ENCODE peak calls at places on chromosomes 5 and 9, in seven cellular contexts. One of them, this sample, is unnamed.

GRCh38 chr5:141691867-141692532 is 10.0 kb upstream of the ARAP3 start:
- DNase-seq in fibroblast of villous mesenchyme: peak
- DNase-seq in CD8-positive, alpha-beta T cell: peak
- DNase-seq in stomach: peak
- DNase-seq in GM06990: peak
- DNase-seq in type B pancreatic cell: peak
- DNase-seq in adrenal gland: peak
- DNase-seq in this sample: peak

GRCh38 chr9:16611969-16612368 is 258.5 kb downstream of the BNC2 start:
- DNase-seq in fibroblast of villous mesenchyme: peak
- DNase-seq in GM06990: no peak
- DNase-seq in type B pancreatic cell: no peak
- DNase-seq in adrenal gland: no peak
- DNase-seq in stomach: no peak
- DNase-seq in CD8-positive, alpha-beta T cell: no peak
- DNase-seq in this sample: no peak

GRCh38 chr9:15317836-15318235 is 10.8 kb upstream of the TTC39B start:
- DNase-seq in GM06990: no peak
- DNase-seq in adrenal gland: peak
- DNase-seq in fibroblast of villous mesenchyme: peak
- DNase-seq in CD8-positive, alpha-beta T cell: no peak
- DNase-seq in type B pancreatic cell: no peak
- DNase-seq in stomach: no peak
- DNase-seq in this sample: no peak

GRCh38 chr5:118637947-118638670 is 350.2 kb downstream of the DTWD2 start:
- DNase-seq in adrenal gland: no peak
- DNase-seq in fibroblast of villous mesenchyme: no peak
- DNase-seq in GM06990: no peak
- DNase-seq in CD8-positive, alpha-beta T cell: no peak
- DNase-seq in stomach: peak
- DNase-seq in type B pancreatic cell: no peak
- DNase-seq in this sample: no peak

GRCh38 chr5:31196309-31196708 is 2.8 kb downstream of the CDH6 start:
- DNase-seq in stomach: no peak
- DNase-seq in adrenal gland: no peak
- DNase-seq in GM06990: no peak
- DNase-seq in CD8-positive, alpha-beta T cell: no peak
- DNase-seq in fibroblast of villous mesenchyme: no peak
- DNase-seq in type B pancreatic cell: no peak
- DNase-seq in this sample: no peak

GRCh38 chr5:60077292-60077691 is 183.8 kb upstream of the PDE4D start:
- DNase-seq in stomach: no peak
- DNase-seq in GM06990: no peak
- DNase-seq in adrenal gland: no peak
- DNase-seq in fibroblast of villous mesenchyme: no peak
- DNase-seq in type B pancreatic cell: peak
- DNase-seq in CD8-positive, alpha-beta T cell: no peak
- DNase-seq in this sample: no peak

GRCh38 chr5:658103-658502 is 35.0 kb downstream of the TPPP start:
- DNase-seq in type B pancreatic cell: no peak
- DNase-seq in fibroblast of villous mesenchyme: no peak
- DNase-seq in CD8-positive, alpha-beta T cell: no peak
- DNase-seq in GM06990: no peak
- DNase-seq in stomach: no peak
- DNase-seq in adrenal gland: no peak
- DNase-seq in this sample: no peak

GRCh38 chr5:111697215-111697614 is 59.8 kb downstream of the NREP start:
- DNase-seq in stomach: no peak
- DNase-seq in GM06990: no peak
- DNase-seq in CD8-positive, alpha-beta T cell: no peak
- DNase-seq in type B pancreatic cell: no peak
- DNase-seq in adrenal gland: no peak
- DNase-seq in fibroblast of villous mesenchyme: no peak
- DNase-seq in this sample: no peak

GRCh38 chr9:124721109-124721850 is 49.8 kb downstream of the NR6A1 start:
- DNase-seq in adrenal gland: no peak
- DNase-seq in stomach: no peak
- DNase-seq in CD8-positive, alpha-beta T cell: no peak
- DNase-seq in type B pancreatic cell: no peak
- DNase-seq in GM06990: no peak
- DNase-seq in fibroblast of villous mesenchyme: peak
- DNase-seq in this sample: no peak

GRCh38 chr9:109997682-109998081 is 210.3 kb downstream of the C9orf152 start:
- DNase-seq in CD8-positive, alpha-beta T cell: no peak
- DNase-seq in stomach: no peak
- DNase-seq in type B pancreatic cell: no peak
- DNase-seq in fibroblast of villous mesenchyme: no peak
- DNase-seq in adrenal gland: peak
- DNase-seq in GM06990: no peak
- DNase-seq in this sample: no peak

GRCh38 chr9:77935974-77936373 is 95.6 kb downstream of the GNAQ start:
- DNase-seq in fibroblast of villous mesenchyme: no peak
- DNase-seq in CD8-positive, alpha-beta T cell: no peak
- DNase-seq in type B pancreatic cell: no peak
- DNase-seq in adrenal gland: no peak
- DNase-seq in GM06990: no peak
- DNase-seq in stomach: no peak
- DNase-seq in this sample: no peak

GRCh38 chr5:60243713-60244112 is 350.2 kb upstream of the PDE4D start:
- DNase-seq in fibroblast of villous mesenchyme: no peak
- DNase-seq in type B pancreatic cell: no peak
- DNase-seq in adrenal gland: no peak
- DNase-seq in stomach: no peak
- DNase-seq in CD8-positive, alpha-beta T cell: no peak
- DNase-seq in GM06990: no peak
- DNase-seq in this sample: no peak

GRCh38 chr5:60386398-60386797 is 313.6 kb downstream of the DEPDC1B start:
- DNase-seq in type B pancreatic cell: no peak
- DNase-seq in adrenal gland: no peak
- DNase-seq in fibroblast of villous mesenchyme: no peak
- DNase-seq in CD8-positive, alpha-beta T cell: no peak
- DNase-seq in stomach: no peak
- DNase-seq in GM06990: no peak
- DNase-seq in this sample: no peak

GRCh38 chr5:669111-669841 is 23.9 kb downstream of the TPPP start:
- DNase-seq in adrenal gland: no peak
- DNase-seq in CD8-positive, alpha-beta T cell: no peak
- DNase-seq in GM06990: no peak
- DNase-seq in fibroblast of villous mesenchyme: peak
- DNase-seq in stomach: peak
- DNase-seq in type B pancreatic cell: peak
- DNase-seq in this sample: no peak

GRCh38 chr9:131227112-131228058 is 48.9 kb downstream of the FAM78A start:
- DNase-seq in stomach: peak
- DNase-seq in fibroblast of villous mesenchyme: peak
- DNase-seq in GM06990: no peak
- DNase-seq in adrenal gland: peak
- DNase-seq in CD8-positive, alpha-beta T cell: no peak
- DNase-seq in type B pancreatic cell: no peak
- DNase-seq in this sample: no peak

GRCh38 chr5:31186672-31187267 is 6.7 kb upstream of the CDH6 start:
- DNase-seq in CD8-positive, alpha-beta T cell: no peak
- DNase-seq in adrenal gland: no peak
- DNase-seq in stomach: no peak
- DNase-seq in type B pancreatic cell: no peak
- DNase-seq in fibroblast of villous mesenchyme: peak
- DNase-seq in GM06990: no peak
- DNase-seq in this sample: no peak

GRCh38 chr9:80796662-80797426 is 892.5 kb downstream of the TLE1 start:
- DNase-seq in GM06990: no peak
- DNase-seq in CD8-positive, alpha-beta T cell: no peak
- DNase-seq in type B pancreatic cell: no peak
- DNase-seq in stomach: no peak
- DNase-seq in fibroblast of villous mesenchyme: peak
- DNase-seq in adrenal gland: no peak
- DNase-seq in this sample: no peak

GRCh38 chr5:56550227-56550626 is 265.1 kb upstream of the MAP3K1 start:
- DNase-seq in type B pancreatic cell: no peak
- DNase-seq in fibroblast of villous mesenchyme: no peak
- DNase-seq in CD8-positive, alpha-beta T cell: no peak
- DNase-seq in stomach: no peak
- DNase-seq in GM06990: no peak
- DNase-seq in adrenal gland: no peak
- DNase-seq in this sample: no peak

GRCh38 chr5:122182491-122182921 is 53.2 kb downstream of the ZNF474 start:
- DNase-seq in adrenal gland: peak
- DNase-seq in CD8-positive, alpha-beta T cell: no peak
- DNase-seq in stomach: peak
- DNase-seq in GM06990: no peak
- DNase-seq in fibroblast of villous mesenchyme: peak
- DNase-seq in type B pancreatic cell: no peak
- DNase-seq in this sample: no peak

GRCh38 chr9:134224827-134225154 is 60.4 kb upstream of the RNU6ATAC start:
- DNase-seq in fibroblast of villous mesenchyme: no peak
- DNase-seq in stomach: no peak
- DNase-seq in type B pancreatic cell: no peak
- DNase-seq in GM06990: no peak
- DNase-seq in CD8-positive, alpha-beta T cell: no peak
- DNase-seq in adrenal gland: no peak
- DNase-seq in this sample: no peak

GRCh38 chr9:36815566-36816348 is 218.3 kb downstream of the PAX5 start:
- DNase-seq in stomach: no peak
- DNase-seq in adrenal gland: no peak
- DNase-seq in GM06990: no peak
- DNase-seq in fibroblast of villous mesenchyme: no peak
- DNase-seq in CD8-positive, alpha-beta T cell: no peak
- DNase-seq in type B pancreatic cell: no peak
- DNase-seq in this sample: no peak

GRCh38 chr5:79297661-79298060 is 61.7 kb downstream of the JMY start:
- DNase-seq in GM06990: no peak
- DNase-seq in adrenal gland: no peak
- DNase-seq in stomach: no peak
- DNase-seq in CD8-positive, alpha-beta T cell: no peak
- DNase-seq in fibroblast of villous mesenchyme: no peak
- DNase-seq in type B pancreatic cell: no peak
- DNase-seq in this sample: no peak

GRCh38 chr9:115134941-115135340 is 17.0 kb upstream of the TNC start:
- DNase-seq in fibroblast of villous mesenchyme: no peak
- DNase-seq in stomach: no peak
- DNase-seq in adrenal gland: no peak
- DNase-seq in CD8-positive, alpha-beta T cell: no peak
- DNase-seq in GM06990: no peak
- DNase-seq in type B pancreatic cell: no peak
- DNase-seq in this sample: no peak

GRCh38 chr9:132798817-132799790 is 79.0 kb downstream of the AK8 start:
- DNase-seq in adrenal gland: peak
- DNase-seq in GM06990: no peak
- DNase-seq in type B pancreatic cell: no peak
- DNase-seq in stomach: peak
- DNase-seq in fibroblast of villous mesenchyme: peak
- DNase-seq in CD8-positive, alpha-beta T cell: no peak
- DNase-seq in this sample: no peak
- TF ChIP-seq CTCF in adrenal gland: peak
- TF ChIP-seq CTCF in GM06990: peak
- TF ChIP-seq CTCF in type B pancreatic cell: no peak
- TF ChIP-seq CTCF in stomach: peak
- TF ChIP-seq CTCF in fibroblast of villous mesenchyme: peak
- TF ChIP-seq CTCF in CD8-positive, alpha-beta T cell: no peak
- TF ChIP-seq CTCF in this sample: no peak

GRCh38 chr5:154333016-154333415 is 112.8 kb upstream of the SAP30L start:
- DNase-seq in stomach: no peak
- DNase-seq in adrenal gland: no peak
- DNase-seq in GM06990: no peak
- DNase-seq in type B pancreatic cell: no peak
- DNase-seq in fibroblast of villous mesenchyme: no peak
- DNase-seq in CD8-positive, alpha-beta T cell: no peak
- DNase-seq in this sample: no peak
- TF ChIP-seq CTCF in stomach: no peak
- TF ChIP-seq CTCF in adrenal gland: no peak
- TF ChIP-seq CTCF in GM06990: no peak
- TF ChIP-seq CTCF in type B pancreatic cell: no peak
- TF ChIP-seq CTCF in fibroblast of villous mesenchyme: no peak
- TF ChIP-seq CTCF in CD8-positive, alpha-beta T cell: no peak
- TF ChIP-seq CTCF in this sample: no peak

GRCh38 chr9:84404095-84404686 is 63.6 kb upstream of the SLC28A3 start:
- DNase-seq in fibroblast of villous mesenchyme: no peak
- DNase-seq in GM06990: no peak
- DNase-seq in CD8-positive, alpha-beta T cell: no peak
- DNase-seq in adrenal gland: no peak
- DNase-seq in stomach: no peak
- DNase-seq in type B pancreatic cell: no peak
- DNase-seq in this sample: no peak
- TF ChIP-seq CTCF in fibroblast of villous mesenchyme: peak
- TF ChIP-seq CTCF in GM06990: peak
- TF ChIP-seq CTCF in CD8-positive, alpha-beta T cell: no peak
- TF ChIP-seq CTCF in adrenal gland: peak
- TF ChIP-seq CTCF in stomach: no peak
- TF ChIP-seq CTCF in type B pancreatic cell: peak
- TF ChIP-seq CTCF in this sample: peak

DNA sequence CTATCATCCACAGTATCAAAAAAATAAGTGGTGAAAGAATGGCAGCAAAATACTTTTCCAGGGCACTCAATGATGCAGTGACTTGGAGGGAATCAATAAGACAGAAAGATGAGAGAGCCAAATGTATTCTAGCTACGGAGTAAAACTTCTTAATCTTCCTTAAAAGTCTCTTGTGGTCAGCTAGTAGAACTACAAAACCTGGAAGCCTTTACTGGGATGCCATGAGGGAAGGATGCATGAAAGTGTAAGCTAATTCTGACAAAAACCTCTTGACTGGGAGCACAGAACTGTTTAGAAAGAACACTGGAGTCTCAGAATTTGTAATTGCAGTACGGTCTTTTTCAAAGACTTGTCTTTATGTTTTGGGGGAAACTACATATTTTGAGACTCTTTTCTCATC is 432.8 kb upstream of the PTPRD start:
- DNase-seq in stomach: no peak
- DNase-seq in GM06990: no peak
- DNase-seq in fibroblast of villous mesenchyme: no peak
- DNase-seq in type B pancreatic cell: no peak
- DNase-seq in CD8-positive, alpha-beta T cell: no peak
- DNase-seq in adrenal gland: no peak
- DNase-seq in this sample: no peak
- TF ChIP-seq CTCF in stomach: no peak
- TF ChIP-seq CTCF in GM06990: no peak
- TF ChIP-seq CTCF in fibroblast of villous mesenchyme: no peak
- TF ChIP-seq CTCF in type B pancreatic cell: no peak
- TF ChIP-seq CTCF in CD8-positive, alpha-beta T cell: no peak
- TF ChIP-seq CTCF in adrenal gland: no peak
- TF ChIP-seq CTCF in this sample: no peak

GRCh38 chr9:2363138-2363745 is 258.3 kb upstream of the VLDLR start:
- DNase-seq in CD8-positive, alpha-beta T cell: no peak
- DNase-seq in adrenal gland: no peak
- DNase-seq in fibroblast of villous mesenchyme: no peak
- DNase-seq in GM06990: no peak
- DNase-seq in type B pancreatic cell: no peak
- DNase-seq in stomach: no peak
- DNase-seq in this sample: no peak

GRCh38 chr9:2373648-2374047 is 247.9 kb upstream of the VLDLR start:
- DNase-seq in fibroblast of villous mesenchyme: no peak
- DNase-seq in adrenal gland: no peak
- DNase-seq in type B pancreatic cell: no peak
- DNase-seq in CD8-positive, alpha-beta T cell: no peak
- DNase-seq in GM06990: no peak
- DNase-seq in stomach: no peak
- DNase-seq in this sample: no peak

GRCh38 chr9:2362170-2362569 is 259.4 kb upstream of the VLDLR start:
- DNase-seq in stomach: no peak
- DNase-seq in CD8-positive, alpha-beta T cell: no peak
- DNase-seq in GM06990: no peak
- DNase-seq in fibroblast of villous mesenchyme: no peak
- DNase-seq in type B pancreatic cell: no peak
- DNase-seq in adrenal gland: no peak
- DNase-seq in this sample: no peak

GRCh38 chr9:2367970-2368369 is 253.6 kb upstream of the VLDLR start:
- DNase-seq in stomach: no peak
- DNase-seq in fibroblast of villous mesenchyme: no peak
- DNase-seq in CD8-positive, alpha-beta T cell: no peak
- DNase-seq in adrenal gland: no peak
- DNase-seq in type B pancreatic cell: no peak
- DNase-seq in GM06990: no peak
- DNase-seq in this sample: no peak
- TF ChIP-seq CTCF in stomach: no peak
- TF ChIP-seq CTCF in fibroblast of villous mesenchyme: peak
- TF ChIP-seq CTCF in CD8-positive, alpha-beta T cell: no peak
- TF ChIP-seq CTCF in adrenal gland: no peak
- TF ChIP-seq CTCF in type B pancreatic cell: peak
- TF ChIP-seq CTCF in GM06990: peak
- TF ChIP-seq CTCF in this sample: peak

This sample was measured in progenitor cell of endocrine pancreas.